ENCODE peak calls at places on chromosomes 11 and 22, in four cellular contexts. O, H, F and Y are unnamed samples.

GRCh38 chr11:8809605-8810272 is 101.2 kb upstream of the AKIP1 start:
- DNase-seq in O (no peak), H (no peak), F (no peak), Y (no peak)

GRCh38 chr11:80960331-80961095 is 1519.7 kb upstream of the TENM4 start:
- DNase-seq in O (no peak), H (no peak), F (no peak), Y (no peak)

GRCh38 chr11:116078101-116078561 is 573.9 kb upstream of the CADM1 start:
- DNase-seq in O (no peak), H (no peak), F (peak; percentile 35), Y (no peak)

GRCh38 chr11:60942970-60943565 is 8.9 kb downstream of the SLC15A3 start:
- DNase-seq in O (peak; percentile 47), H (no peak), F (no peak), Y (peak; percentile 41)

GRCh38 chr22:46045459-46046298 is 68.7 kb upstream of the WNT7B start:
- DNase-seq in O (peak; percentile 69), H (no peak), F (no peak), Y (no peak)

GRCh38 chr22:21766933-21767462 is 31.4 kb upstream of the YPEL1 start:
- DNase-seq in O (no peak), H (no peak), F (no peak), Y (no peak)

GRCh38 chr22:30694638-30695350 is at the start of gene OSBP2:
- DNase-seq in O (peak; percentile 57), H (no peak), F (peak; percentile 62), Y (no peak)

GRCh38 chr11:73225001-73225686 is 7.1 kb downstream of the P2RY2 start:
- DNase-seq in O (no peak), H (no peak), F (peak; percentile 6), Y (no peak)

GRCh38 chr22:38203090-38203810 is 1.5 kb downstream of the MAFF start:
- DNase-seq in O (peak; percentile 69), H (no peak), F (no peak), Y (no peak)

GRCh38 chr11:8959546-8960166 is 4.6 kb downstream of the TMEM9B start:
- DNase-seq in O (peak; percentile 24), H (peak; percentile 73), F (no peak), Y (no peak)

GRCh38 chr11:117908959-117909610 is 20.1 kb downstream of the TMPRSS13 start:
- DNase-seq in O (no peak), H (no peak), F (no peak), Y (peak; percentile 38)

GRCh38 chr11:108929241-108929640 is 264.4 kb downstream of the DDX10 start:
- DNase-seq in O (no peak), H (peak; percentile 91), F (no peak), Y (no peak)

GRCh38 chr11:129143335-129143734 is 48.8 kb downstream of the ARHGAP32 start:
- DNase-seq in O (peak; percentile 41), H (peak; percentile 100), F (no peak), Y (no peak)

GRCh38 chr11:59141673-59142460 is 789 bp upstream of the FAM111A start:
- DNase-seq in O (no peak), H (no peak), F (no peak), Y (no peak)

GRCh38 chr11:127491589-127491988 is 491.0 kb upstream of the KIRREL3 start:
- DNase-seq in O (no peak), H (no peak), F (no peak), Y (no peak)

GRCh38 chr11:39177678-39178077 is 2281.8 kb downstream of the LRRC4C start:
- DNase-seq in O (no peak), H (no peak), F (no peak), Y (no peak)

GRCh38 chr11:125874556-125875124 is 12.8 kb upstream of the HYLS1 start:
- DNase-seq in O (peak; percentile 58), H (peak; percentile 71), F (peak; percentile 65), Y (no peak)

GRCh38 chr22:44229331-44229730 is 48.6 kb downstream of the PARVG start:
- DNase-seq in O (no peak), H (no peak), F (no peak), Y (no peak)

GRCh38 chr11:33622231-33622630 is 78.4 kb downstream of the C11orf91 start:
- DNase-seq in O (no peak), H (peak; percentile 57), F (no peak), Y (no peak)

GRCh38 chr11:122711831-122712378 is 56.4 kb downstream of the UBASH3B start:
- DNase-seq in O (no peak), H (no peak), F (no peak), Y (no peak)

GRCh38 chr22:38223289-38223960 is 21.6 kb downstream of the MAFF start:
- DNase-seq in O (no peak), H (no peak), F (no peak), Y (no peak)

GRCh38 chr22:17512960-17513359 is 50.3 kb upstream of the SLC25A18 start:
- DNase-seq in O (no peak), H (no peak), F (no peak), Y (no peak)

DNA sequence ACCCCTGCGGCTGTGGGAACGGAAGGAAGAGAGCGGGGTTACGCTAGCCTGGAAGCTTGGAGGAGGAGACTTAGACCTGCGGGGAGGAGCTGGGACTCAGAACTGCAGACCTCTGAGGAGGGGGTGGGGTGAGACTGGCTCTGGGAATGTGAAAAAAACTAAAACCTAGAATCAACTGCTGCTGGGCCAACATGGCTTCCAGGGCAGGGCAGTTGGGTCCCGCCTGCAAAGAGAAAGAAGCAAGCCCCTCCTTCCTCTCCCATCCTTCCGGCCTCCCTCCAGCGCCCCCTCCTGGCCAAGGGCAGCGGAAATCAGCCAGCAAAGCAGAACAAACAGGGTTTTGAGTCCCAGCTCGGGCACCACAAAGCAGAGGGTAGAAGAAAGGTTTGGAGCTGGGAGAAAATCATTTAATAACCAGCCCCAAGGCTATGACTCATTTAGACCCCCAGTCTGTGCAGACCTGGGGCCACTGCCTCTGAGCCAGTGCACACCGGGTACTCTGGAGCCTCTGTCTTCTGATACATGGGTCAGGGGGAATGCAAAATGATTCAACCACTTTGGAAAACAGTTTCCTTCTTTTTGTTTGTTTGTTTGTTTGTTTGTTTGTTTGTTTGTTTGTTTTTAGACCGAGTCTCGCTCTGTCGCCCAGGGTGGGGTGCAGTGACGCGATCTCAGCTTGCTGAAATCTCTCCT is 7.3 kb upstream of the NCF4 start:
- DNase-seq in O (peak; percentile 57), H (peak; percentile 50), F (peak; percentile 94), Y (peak; percentile 88)
- TF ChIP-seq CTCF in O (peak; percentile 38), H (peak; percentile 87), F (peak; percentile 86), Y (peak; percentile 87)

GRCh38 chr11:63871962-63872832 is 33.3 kb downstream of the MARK2 start:
- DNase-seq in O (peak; percentile 84), H (peak; percentile 87), F (peak; percentile 62), Y (peak; percentile 96)
- TF ChIP-seq CTCF in O (peak; percentile 92), H (peak; percentile 62), F (no peak), Y (peak; percentile 53)

DNA sequence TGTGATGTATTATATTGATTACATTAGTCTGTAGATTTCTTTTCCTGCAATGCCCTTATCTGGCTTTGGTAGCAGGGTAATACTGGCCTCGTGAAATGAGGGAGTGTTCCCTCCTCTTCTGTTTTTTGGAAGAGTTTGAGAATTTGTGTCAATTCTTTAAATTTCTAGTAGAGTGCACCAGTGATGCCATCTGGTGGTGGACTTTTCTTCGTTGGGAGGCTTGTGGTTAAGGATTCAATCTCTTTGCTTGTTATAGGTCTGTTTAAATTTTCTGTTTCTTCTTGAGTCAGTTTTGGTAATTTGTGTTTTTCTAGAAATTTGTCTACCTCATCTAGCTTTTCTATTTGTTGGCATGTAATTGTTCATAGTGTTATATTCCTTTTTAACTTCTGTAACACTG is 18.9 kb downstream of the SHANK3 start:
- DNase-seq in O (peak; percentile 12), H (peak; percentile 40), F (no peak), Y (peak; percentile 26)
- TF ChIP-seq CTCF in O (peak; percentile 36), H (peak; percentile 69), F (peak; percentile 36), Y (peak; percentile 67)

GRCh38 chr11:121059605-121060004 is 35.7 kb downstream of the TBCEL start:
- DNase-seq in O (no peak), H (no peak), F (no peak), Y (no peak)

GRCh38 chr11:121067453-121067852 is 33.6 kb upstream of the TECTA start:
- DNase-seq in O (no peak), H (peak; percentile 3), F (no peak), Y (no peak)

GRCh38 chr11:121066623-121067022 is 34.4 kb upstream of the TECTA start:
- DNase-seq in O (no peak), H (no peak), F (no peak), Y (no peak)

GRCh38 chr11:121067026-121067425 is 34.0 kb upstream of the TECTA start:
- DNase-seq in O (no peak), H (no peak), F (no peak), Y (no peak)

GRCh38 chr11:121063728-121064127 is 37.3 kb upstream of the TECTA start:
- DNase-seq in O (no peak), H (no peak), F (no peak), Y (no peak)
- TF ChIP-seq CTCF in O (peak; percentile 16), H (peak; percentile 41), F (peak; percentile 73), Y (peak; percentile 54)

DNA sequence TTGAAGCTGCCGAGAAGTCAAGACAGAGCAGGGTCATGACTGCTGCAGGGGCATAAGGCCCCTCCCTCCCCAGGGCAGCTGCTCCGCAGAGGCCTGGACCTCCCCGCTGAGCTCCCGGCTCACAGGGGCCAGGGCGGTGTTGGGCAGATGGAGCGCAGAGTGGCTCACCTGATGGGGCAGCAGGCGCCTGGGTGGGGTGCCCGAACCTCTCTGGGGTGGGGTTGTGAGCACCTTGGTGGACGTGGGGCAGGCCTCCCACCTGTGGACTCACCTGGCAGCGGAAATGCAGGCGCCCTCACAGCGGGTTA is 22.9 kb downstream of the MUC6 start:
- DNase-seq in O (no peak), H (no peak), F (no peak), Y (no peak)
- TF ChIP-seq CTCF in O (no peak), H (no peak), F (no peak), Y (no peak)

DNA sequence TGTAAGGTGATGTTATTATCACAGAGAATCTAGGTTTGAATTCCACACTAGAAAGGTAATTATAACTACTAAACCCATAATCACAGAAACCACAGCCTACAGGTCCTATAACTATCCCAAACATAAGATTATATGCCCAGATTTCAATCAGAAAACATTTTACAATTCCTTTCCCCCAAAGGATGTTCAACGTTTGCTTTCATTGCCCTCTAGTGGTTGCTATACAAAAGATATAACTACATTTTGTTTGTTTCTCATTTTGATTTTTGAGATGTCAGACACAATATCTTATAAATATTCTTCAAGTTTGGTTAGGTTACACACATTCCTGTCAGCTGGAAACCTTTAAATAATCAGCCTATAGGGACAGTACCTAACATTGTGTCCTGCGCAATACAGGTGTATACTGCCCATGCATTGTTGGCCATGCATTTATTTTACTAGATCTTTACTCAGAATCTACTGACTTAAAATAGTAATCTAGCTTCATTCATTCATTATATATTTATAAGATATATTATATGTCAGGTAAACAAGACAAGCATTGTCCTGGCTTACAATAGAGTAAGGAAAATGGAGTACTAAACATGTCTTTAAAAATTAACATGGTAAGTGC is 530.5 kb upstream of the CCDC90B start:
- DNase-seq in O (no peak), H (no peak), F (no peak), Y (no peak)
- TF ChIP-seq CTCF in O (peak; percentile 64), H (peak; percentile 47), F (peak; percentile 79), Y (peak; percentile 38)